ENCODE peak calls at places on chromosome 2, in four cellular contexts. V is upper lobe of left lung, O is sigmoid colon, X is transverse colon. E is an unnamed sample.

GRCh38 chr2:135149251-135149650 is 97.2 kb downstream of the RAB3GAP1 start:
- DNase-seq in V (no peak), O (no peak), X (no peak), E (no peak)

GRCh38 chr2:65611488-65611887 is 179.1 kb upstream of the SPRED2 start:
- DNase-seq in V (no peak), O (no peak), X (no peak), E (no peak)

GRCh38 chr2:165161510-165161909 is 42.3 kb downstream of the SCN3A start:
- DNase-seq in V (no peak), O (no peak), X (no peak), E (no peak)

GRCh38 chr2:126810001-126810400 is 88.7 kb upstream of the TEX51 start:
- DNase-seq in V (no peak), O (no peak), X (no peak), E (no peak)

GRCh38 chr2:26352892-26353291 is 6.3 kb upstream of the ADGRF3 start:
- DNase-seq in V (no peak), O (no peak), X (no peak), E (no peak)

GRCh38 chr2:153819501-153819900 is 52.2 kb upstream of the GALNT13 start:
- DNase-seq in V (no peak), O (no peak), X (no peak), E (no peak)

GRCh38 chr2:64858541-64859031 is 130.6 kb upstream of the SLC1A4 start:
- DNase-seq in V (no peak), O (peak), X (peak), E (peak)

GRCh38 chr2:238277695-238278094 is 10.7 kb downstream of the PER2 start:
- DNase-seq in V (no peak), O (peak), X (no peak), E (no peak)

GRCh38 chr2:216700088-216700567 is 4.8 kb upstream of the IGFBP5 start:
- DNase-seq in V (no peak), O (peak), X (no peak), E (no peak)

GRCh38 chr2:62662548-62662947 is 43.0 kb upstream of the EHBP1 start:
- DNase-seq in V (no peak), O (no peak), X (no peak), E (no peak)

GRCh38 chr2:71226391-71226964 is 425 bp downstream of the PAIP2B start:
- DNase-seq in V (peak), O (peak), X (peak), E (peak)

GRCh38 chr2:221448086-221448856 is 123.8 kb downstream of the EPHA4 start:
- DNase-seq in V (no peak), O (no peak), X (no peak), E (no peak)

GRCh38 chr2:121521359-121521758 is 9.3 kb upstream of the RNU4ATAC start:
- DNase-seq in V (no peak), O (no peak), X (no peak), E (no peak)

GRCh38 chr2:197113221-197113831 is 186.8 kb upstream of the PGAP1 start:
- DNase-seq in V (no peak), O (no peak), X (no peak), E (no peak)

GRCh38 chr2:46829240-46829970 is 86.2 kb downstream of the MCFD2 start:
- DNase-seq in V (no peak), O (no peak), X (no peak), E (no peak)

GRCh38 chr2:144426981-144427479 is 92.9 kb downstream of the ZEB2 start:
- DNase-seq in V (no peak), O (no peak), X (no peak), E (no peak)

GRCh38 chr2:112153179-112153490 is 14.9 kb downstream of the FBLN7 start:
- DNase-seq in V (no peak), O (peak), X (no peak), E (no peak)

GRCh38 chr2:44969936-44970335 is 28.4 kb downstream of the SIX3 start:
- DNase-seq in V (no peak), O (no peak), X (no peak), E (no peak)

GRCh38 chr2:26564121-26564520 is 77.0 kb downstream of the CIB4 start:
- DNase-seq in V (no peak), O (peak), X (no peak), E (peak)

GRCh38 chr2:231489990-231490389 is 25.7 kb upstream of the NCL start:
- DNase-seq in V (no peak), O (no peak), X (peak), E (no peak)

GRCh38 chr2:126850951-126851350 is 47.7 kb upstream of the TEX51 start:
- DNase-seq in V (no peak), O (no peak), X (no peak), E (no peak)

GRCh38 chr2:23545811-23546210 is 160.8 kb downstream of the KLHL29 start:
- DNase-seq in V (no peak), O (no peak), X (no peak), E (no peak)

GRCh38 chr2:55761526-55761925 is 67.9 kb upstream of the PNPT1 start:
- DNase-seq in V (no peak), O (no peak), X (no peak), E (no peak)

GRCh38 chr2:17538844-17539554 is 1.5 kb upstream of the VSNL1 start:
- DNase-seq in V (peak), O (peak), X (peak), E (no peak)

GRCh38 chr2:151614606-151615306 is 119.5 kb downstream of the NEB start:
- DNase-seq in V (no peak), O (no peak), X (no peak), E (no peak)
- TF ChIP-seq POLR2AphosphoS5 in V (no peak), O (no peak), X (no peak), E (no peak)

GRCh38 chr2:79833235-79833878 is 320.5 kb downstream of the CTNNA2 start:
- DNase-seq in V (no peak), O (no peak), X (no peak), E (no peak)

GRCh38 chr2:79831919-79832318 is 319.1 kb downstream of the CTNNA2 start:
- DNase-seq in V (no peak), O (no peak), X (no peak), E (no peak)

GRCh38 chr2:79827881-79828280 is 315.0 kb downstream of the CTNNA2 start:
- DNase-seq in V (no peak), O (no peak), X (no peak), E (no peak)

GRCh38 chr2:79832540-79833234 is 319.8 kb downstream of the CTNNA2 start:
- DNase-seq in V (no peak), O (no peak), X (no peak), E (no peak)
- H3K27ac ChIP-seq in V (no peak), O (no peak), X (no peak), E (no peak)

GRCh38 chr2:20012282-20013060 is at the start of gene MATN3:
- DNase-seq in V (peak), O (peak), X (peak), E (peak)
- TF ChIP-seq POLR2AphosphoS5 in V (no peak), O (no peak), X (no peak), E (peak)

DNA sequence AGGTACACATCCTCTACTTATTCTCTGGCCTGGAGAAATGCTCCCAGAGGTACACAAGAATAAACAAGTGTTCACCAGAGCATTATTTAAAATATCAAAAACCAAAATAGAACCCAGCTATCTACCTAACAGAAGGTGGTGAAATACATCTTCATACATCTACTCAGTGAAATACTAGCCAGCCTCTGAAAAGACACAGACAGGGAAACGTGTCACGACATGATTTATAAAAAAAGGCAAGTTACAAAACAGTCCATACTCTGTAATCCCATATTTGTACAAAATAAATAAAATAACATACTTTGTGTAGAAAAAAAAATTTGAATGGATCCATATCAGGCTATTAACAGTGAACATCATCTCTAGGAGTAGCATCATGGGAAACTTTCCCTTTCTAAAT is 38.2 kb downstream of the KANSL3 start:
- DNase-seq in V (no peak), O (no peak), X (no peak), E (no peak)
- H3K27ac ChIP-seq in V (no peak), O (no peak), X (no peak), E (no peak)

DNA sequence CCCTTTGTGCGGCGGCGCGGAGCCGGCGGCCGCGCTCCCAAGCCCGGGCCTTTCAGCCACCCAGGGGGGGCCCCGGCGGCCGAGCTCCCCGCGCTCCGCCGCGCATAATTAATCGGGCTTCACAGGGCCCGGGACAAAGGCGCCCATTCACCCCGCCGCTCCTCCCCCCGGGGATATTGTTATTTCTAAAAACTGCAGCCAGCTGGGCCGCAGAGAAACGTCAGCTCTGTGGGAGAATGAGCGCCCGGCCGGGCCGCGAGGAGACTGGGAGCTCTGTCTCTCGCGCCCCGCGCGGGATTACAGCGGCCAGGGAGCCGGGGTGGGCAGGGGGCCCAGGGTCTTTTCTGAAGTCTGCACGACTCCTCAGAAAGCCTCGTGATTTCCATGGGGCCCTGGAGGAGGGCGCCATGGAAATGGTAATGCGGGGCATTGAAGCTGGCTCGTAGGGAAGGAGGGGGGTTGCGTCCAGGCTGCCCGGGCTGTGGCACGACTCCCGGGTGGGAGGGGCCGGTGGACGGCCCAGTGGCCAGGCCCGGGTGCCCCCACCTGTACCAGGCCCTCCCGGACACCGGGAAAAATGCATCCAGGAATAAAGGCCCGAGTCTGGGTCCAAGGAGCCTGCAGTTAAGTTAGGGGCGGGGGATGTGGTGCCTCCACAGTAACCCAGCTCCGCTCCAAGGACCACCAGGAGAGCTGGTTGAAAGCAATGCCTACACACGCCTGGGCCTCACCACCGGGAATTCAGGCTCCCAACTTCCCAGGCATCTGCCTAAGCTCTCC is 125.3 kb downstream of the ZFP36L2 start:
- DNase-seq in V (peak), O (peak), X (no peak), E (peak)
- TF ChIP-seq POLR2AphosphoS5 in V (no peak), O (peak), X (peak), E (peak)